ENCODE peak calls at places on chromosomes 16 and 17, in seven cellular contexts. J is upper lobe of right lung; T is GM12865; K is naive thymus-derived CD8-positive, alpha-beta T cell; S is colonic mucosa; M is NCI-H460; E is AG09309. C is an unnamed sample.

GRCh38 chr17:34639706-34640425 is 60.5 kb downstream of the TMEM132E start:
- DNase-seq in M (no peak), E (no peak), J (no peak), K (no peak), S (no peak), T (no peak), C (no peak)

GRCh38 chr16:29852654-29853053 is 10.4 kb downstream of the CDIPT start:
- DNase-seq in M (no peak), S (no peak), K (no peak), J (no peak), T (no peak), E (no peak), C (no peak)

GRCh38 chr17:81397314-81398169 is 2.3 kb downstream of the BAHCC1 start:
- DNase-seq in T (no peak), J (no peak), S (peak), M (no peak), E (no peak), K (no peak), C (no peak)

GRCh38 chr17:9769036-9769695 is 22.2 kb downstream of the DHRS7C start:
- DNase-seq in M (no peak), E (no peak), J (no peak), K (no peak), T (no peak), S (no peak), C (no peak)

GRCh38 chr16:8972843-8973586 is 9.3 kb upstream of the USP7 start:
- DNase-seq in J (no peak), K (no peak), S (no peak), E (no peak), M (no peak), T (no peak), C (no peak)

GRCh38 chr16:84482951-84483881 is 21.2 kb downstream of the MEAK7 start:
- DNase-seq in E (no peak), K (no peak), M (no peak), T (no peak), J (peak), S (peak), C (peak)

GRCh38 chr17:60393840-60394529 is 2.1 kb upstream of the USP32 start:
- DNase-seq in S (no peak), M (no peak), E (no peak), J (no peak), K (no peak), T (no peak), C (no peak)

GRCh38 chr17:31371511-31372097 is 19.9 kb upstream of the RAB11FIP4 start:
- DNase-seq in M (no peak), T (peak), S (no peak), K (no peak), J (no peak), E (no peak), C (no peak)

GRCh38 chr16:11956558-11956957 is 8.5 kb upstream of the TNFRSF17 start:
- DNase-seq in J (no peak), K (no peak), T (no peak), M (no peak), E (no peak), S (no peak), C (no peak)

GRCh38 chr17:32495347-32496253 is 8.8 kb downstream of the CDK5R1 start:
- DNase-seq in K (no peak), T (no peak), M (no peak), S (no peak), E (no peak), J (peak), C (peak)

GRCh38 chr17:30093463-30094147 is 23.0 kb upstream of the NSRP1 start:
- DNase-seq in J (no peak), K (peak), E (no peak), S (peak), T (peak), M (peak), C (no peak)

GRCh38 chr17:59406808-59407381 is 75.4 kb downstream of the YPEL2 start:
- DNase-seq in S (no peak), M (no peak), T (peak), E (no peak), J (no peak), K (no peak), C (no peak)

GRCh38 chr17:78706271-78706915 is 75.7 kb downstream of the CYTH1 start:
- DNase-seq in T (peak), E (no peak), K (no peak), S (no peak), J (no peak), M (no peak), C (no peak)

GRCh38 chr16:23496826-23497542 is 13.3 kb downstream of the GGA2 start:
- DNase-seq in E (no peak), J (peak), S (no peak), K (no peak), T (no peak), M (no peak), C (no peak)

GRCh38 chr16:58306327-58306726 is 11.5 kb upstream of the PRSS54 start:
- DNase-seq in M (peak), J (no peak), T (peak), E (no peak), K (peak), S (peak), C (no peak)

GRCh38 chr17:8160741-8161221 is 2.0 kb downstream of the VAMP2 start:
- DNase-seq in T (no peak), J (peak), E (no peak), K (no peak), M (no peak), S (no peak), C (no peak)

GRCh38 chr17:59837362-59838195 is 55.2 kb downstream of the TUBD1 start:
- DNase-seq in K (peak), J (no peak), M (peak), E (peak), T (peak), S (peak), C (no peak)

GRCh38 chr16:57821149-57821971 is 19.1 kb upstream of the KIFC3 start:
- DNase-seq in E (no peak), M (no peak), S (no peak), J (no peak), T (no peak), K (no peak), C (no peak)

GRCh38 chr16:75116081-75116910 is at the start of gene LDHD:
- DNase-seq in E (no peak), S (peak), M (peak), K (no peak), T (no peak), J (peak), C (peak)

GRCh38 chr17:79117905-79118487 is 43.4 kb downstream of the ENGASE start:
- DNase-seq in S (no peak), E (no peak), T (no peak), M (no peak), K (no peak), J (no peak), C (no peak)

GRCh38 chr17:55241097-55241496 is 23.7 kb upstream of the HLF start:
- DNase-seq in M (no peak), K (no peak), S (no peak), T (no peak), E (no peak), J (no peak), C (no peak)

GRCh38 chr16:58425245-58425644 is 33.0 kb downstream of the GINS3 start:
- DNase-seq in E (no peak), J (no peak), T (no peak), M (no peak), K (no peak), S (no peak), C (no peak)

GRCh38 chr17:10316986-10317834 is 55.6 kb downstream of the MYH13 start:
- DNase-seq in K (no peak), T (peak), E (no peak), J (peak), M (peak), S (peak), C (no peak)

GRCh38 chr16:67029249-67030096 is 524 bp downstream of the CBFB start:
- DNase-seq in J (peak), E (no peak), M (no peak), K (peak), T (peak), S (peak), C (peak)

GRCh38 chr17:27944546-27945332 is 51.6 kb upstream of the LYRM9 start:
- DNase-seq in M (no peak), E (no peak), S (no peak), J (no peak), K (no peak), T (peak), C (no peak)

GRCh38 chr16:1042776-1043349 is 29.7 kb upstream of the SSTR5 start:
- DNase-seq in S (no peak), T (no peak), J (no peak), K (no peak), E (no peak), M (no peak), C (no peak)

GRCh38 chr17:51322390-51323029 is 62.2 kb downstream of the UTP18 start:
- DNase-seq in M (peak), E (peak), J (no peak), S (no peak), K (no peak), T (peak), C (no peak)

GRCh38 chr17:5413682-5414081 is 5.8 kb downstream of the NUP88 start:
- DNase-seq in M (peak), K (no peak), T (no peak), J (no peak), S (peak), E (peak), C (no peak)

GRCh38 chr17:53006006-53006405 is 816.7 kb upstream of the KIF2B start:
- DNase-seq in M (no peak), S (no peak), E (no peak), K (no peak), J (no peak), T (no peak), C (no peak)

GRCh38 chr17:28258347-28258887 is 60.6 kb upstream of the TMEM97 start:
- DNase-seq in T (no peak), J (no peak), E (no peak), S (peak), M (no peak), K (no peak), C (peak)

GRCh38 chr17:30091771-30092170 is 24.8 kb upstream of the NSRP1 start:
- DNase-seq in M (no peak), S (no peak), K (no peak), T (no peak), E (peak), J (no peak), C (no peak)

GRCh38 chr16:84952335-84953050 is 58.8 kb downstream of the ZDHHC7 start:
- DNase-seq in S (peak), K (peak), J (peak), M (peak), E (peak), T (peak), C (peak)

GRCh38 chr16:12760819-12761611 is 42.7 kb downstream of the CPPED1 start:
- DNase-seq in K (no peak), J (no peak), M (no peak), S (no peak), T (no peak), E (no peak), C (no peak)

GRCh38 chr17:77445908-77446535 is 305.3 kb downstream of the SEC14L1 start:
- DNase-seq in S (peak), K (no peak), T (peak), M (no peak), E (no peak), J (no peak), C (peak)

GRCh38 chr16:79563919-79564318 is 36.6 kb downstream of the MAF start:
- DNase-seq in E (no peak), J (no peak), S (no peak), T (no peak), K (no peak), M (no peak), C (no peak)

GRCh38 chr17:3566551-3566950 is 8.9 kb upstream of the TRPV3 start:
- DNase-seq in S (no peak), J (no peak), K (no peak), T (no peak), M (no peak), E (no peak), C (no peak)

GRCh38 chr16:2194166-2194834 is 2.1 kb downstream of the CASKIN1 start:
- DNase-seq in J (no peak), K (no peak), S (no peak), T (no peak), M (no peak), E (no peak), C (no peak)

GRCh38 chr17:49843774-49844350 is 4.0 kb downstream of the TAC4 start:
- DNase-seq in J (peak), S (peak), T (peak), K (no peak), E (no peak), M (peak), C (no peak)

GRCh38 chr17:18961634-18962493 is 9.9 kb downstream of the SLC5A10 start:
- DNase-seq in S (no peak), J (no peak), E (no peak), M (no peak), T (peak), K (no peak), C (no peak)